ENCODE peak calls at places on chromosomes 13 and 19, in five cellular contexts. C, S, G, U and I are unnamed samples. For H3K9me3, the result is how much of the 10 kb centered on the place peaks cover.

GRCh38 chr19:5470264-5470671 is 15.1 kb downstream of the ZNRF4 start:
- DNase-seq in C (no peak), S (no peak), G (no peak), U (no peak), I (no peak)

GRCh38 chr13:76425930-76426329 is 460.3 kb downstream of the KCTD12 start:
- DNase-seq in C (no peak), S (peak), G (peak), U (no peak), I (no peak)

GRCh38 chr13:26589754-26590153 is 32.3 kb downstream of the WASF3 start:
- DNase-seq in C (no peak), S (peak), G (peak), U (no peak), I (no peak)

GRCh38 chr13:67118277-67118676 is 111.9 kb downstream of the PCDH9 start:
- DNase-seq in C (no peak), S (no peak), G (no peak), U (no peak), I (no peak)

GRCh38 chr13:105272660-105273631 is 1262.5 kb downstream of the EFNB2 start:
- DNase-seq in C (peak), S (no peak), G (peak), U (no peak), I (no peak)

GRCh38 chr19:8849232-8849631 is 17.1 kb downstream of the MBD3L1 start:
- DNase-seq in C (no peak), S (no peak), G (no peak), U (no peak), I (no peak)

GRCh38 chr13:41652735-41653361 is 195.5 kb downstream of the RGCC start:
- DNase-seq in C (no peak), S (peak), G (peak), U (no peak), I (peak)

GRCh38 chr13:76512676-76513277 is 373.4 kb downstream of the KCTD12 start:
- DNase-seq in C (no peak), S (peak), G (peak), U (no peak), I (no peak)

GRCh38 chr13:71252191-71252704 is 614.8 kb downstream of the DACH1 start:
- DNase-seq in C (no peak), S (no peak), G (peak), U (no peak), I (no peak)

GRCh38 chr13:106151056-106151699 is 384.3 kb downstream of the EFNB2 start:
- DNase-seq in C (no peak), S (peak), G (peak), U (peak), I (peak)

GRCh38 chr19:42023121-42023942 is 29.3 kb upstream of the ATP1A3 start:
- DNase-seq in C (peak), S (peak), G (no peak), U (no peak), I (no peak)

GRCh38 chr19:53671621-53672111 is 39.9 kb downstream of the DPRX start:
- DNase-seq in C (no peak), S (no peak), G (no peak), U (no peak), I (no peak)

GRCh38 chr19:7738023-7738422 is 6.1 kb upstream of the CLEC4G start:
- DNase-seq in C (no peak), S (no peak), G (no peak), U (no peak), I (no peak)

GRCh38 chr13:28684257-28684656 is 25.3 kb downstream of the POMP start:
- DNase-seq in C (peak), S (no peak), G (no peak), U (peak), I (peak)

GRCh38 chr19:46861691-46862503 is 1.1 kb downstream of the ARHGAP35 start:
- DNase-seq in C (no peak), S (no peak), G (peak), U (no peak), I (no peak)

GRCh38 chr19:18763674-18764590 is 27.2 kb downstream of the COMP start:
- DNase-seq in C (no peak), S (peak), G (no peak), U (no peak), I (no peak)

GRCh38 chr13:108961542-108962125 is 332.2 kb downstream of the MYO16 start:
- DNase-seq in C (no peak), S (peak), G (peak), U (no peak), I (peak)

GRCh38 chr13:95608640-95609280 is 35.7 kb downstream of the DZIP1 start:
- DNase-seq in C (no peak), S (no peak), G (peak), U (no peak), I (no peak)

GRCh38 chr19:9641810-9642209 is 20.8 kb upstream of the ZNF561 start:
- DNase-seq in C (no peak), S (no peak), G (no peak), U (no peak), I (no peak)

GRCh38 chr19:7515091-7515470 is 822 bp upstream of the ZNF358 start:
- DNase-seq in C (no peak), S (peak), G (peak), U (no peak), I (no peak)

GRCh38 chr13:46613409-46614049 is 60.6 kb downstream of the LRCH1 start:
- DNase-seq in C (no peak), S (peak), G (peak), U (no peak), I (no peak)

GRCh38 chr19:12730054-12730453 is 4.4 kb downstream of the TRIR start:
- DNase-seq in C (no peak), S (no peak), G (no peak), U (no peak), I (no peak)

GRCh38 chr19:32677657-32678056 is 2.0 kb downstream of the RGS9BP start:
- DNase-seq in C (peak), S (no peak), G (peak), U (no peak), I (peak)

GRCh38 chr19:995051-995827 is 5.0 kb upstream of the GRIN3B start:
- DNase-seq in C (no peak), S (no peak), G (no peak), U (no peak), I (no peak)

GRCh38 chr19:7701654-7702457 is at the start of gene FCER2:
- DNase-seq in C (no peak), S (no peak), G (no peak), U (no peak), I (no peak)

GRCh38 chr13:32663660-32664059 is 77.4 kb downstream of the PDS5B start:
- DNase-seq in C (no peak), S (no peak), G (no peak), U (no peak), I (no peak)

GRCh38 chr19:45863840-45864628 is at the start of gene FOXA3:
- DNase-seq in C (peak), S (peak), G (peak), U (peak), I (no peak)

GRCh38 chr13:26656919-26657318 is 99.4 kb downstream of the WASF3 start:
- DNase-seq in C (no peak), S (peak), G (peak), U (no peak), I (peak)

GRCh38 chr19:45505151-45505995 is 1.9 kb upstream of the VASP start:
- DNase-seq in C (no peak), S (peak), G (peak), U (no peak), I (no peak)

GRCh38 chr19:9838324-9838723 is 3.2 kb downstream of the PIN1 start:
- DNase-seq in C (no peak), S (no peak), G (no peak), U (no peak), I (no peak)

GRCh38 chr19:46368116-46368515 is 21.2 kb downstream of the PPP5C start:
- DNase-seq in C (no peak), S (no peak), G (no peak), U (no peak), I (no peak)

GRCh38 chr13:74966814-74967213 is 515.2 kb downstream of the TBC1D4 start:
- DNase-seq in C (no peak), S (no peak), G (peak), U (no peak), I (no peak)

GRCh38 chr13:100883453-100883852 is 208.9 kb upstream of the TMTC4 start:
- DNase-seq in C (no peak), S (no peak), G (no peak), U (no peak), I (no peak)

DNA sequence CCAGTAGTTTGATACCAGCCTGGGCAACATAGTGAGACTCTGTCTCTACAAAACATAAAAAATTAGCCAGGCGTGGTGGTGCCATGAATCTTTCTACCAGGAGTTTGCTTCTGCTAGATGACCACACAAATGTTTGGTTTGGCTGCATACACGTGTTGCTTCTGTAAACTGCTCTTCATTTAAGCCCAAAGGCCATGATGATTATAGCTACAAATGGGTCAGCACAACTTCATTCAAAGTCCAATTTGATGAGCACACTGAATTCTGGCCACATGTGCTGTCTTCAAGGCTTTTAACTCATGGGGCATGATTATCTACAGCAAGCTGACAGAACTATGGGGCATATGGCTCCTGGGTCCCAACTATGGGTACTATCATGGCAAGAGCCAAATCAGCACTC is 46.3 kb upstream of the DCT start:
- DNase-seq in C (no peak), S (no peak), G (no peak), U (no peak), I (no peak)
- H3K14ac ChIP-seq in C (no peak), S (no peak), G (no peak), U (no peak), I (no peak)

GRCh38 chr19:21422244-21422643 is 25.3 kb downstream of the ZNF493 start:
- DNase-seq in C (no peak), S (no peak), G (no peak), U (no peak), I (no peak)

DNA sequence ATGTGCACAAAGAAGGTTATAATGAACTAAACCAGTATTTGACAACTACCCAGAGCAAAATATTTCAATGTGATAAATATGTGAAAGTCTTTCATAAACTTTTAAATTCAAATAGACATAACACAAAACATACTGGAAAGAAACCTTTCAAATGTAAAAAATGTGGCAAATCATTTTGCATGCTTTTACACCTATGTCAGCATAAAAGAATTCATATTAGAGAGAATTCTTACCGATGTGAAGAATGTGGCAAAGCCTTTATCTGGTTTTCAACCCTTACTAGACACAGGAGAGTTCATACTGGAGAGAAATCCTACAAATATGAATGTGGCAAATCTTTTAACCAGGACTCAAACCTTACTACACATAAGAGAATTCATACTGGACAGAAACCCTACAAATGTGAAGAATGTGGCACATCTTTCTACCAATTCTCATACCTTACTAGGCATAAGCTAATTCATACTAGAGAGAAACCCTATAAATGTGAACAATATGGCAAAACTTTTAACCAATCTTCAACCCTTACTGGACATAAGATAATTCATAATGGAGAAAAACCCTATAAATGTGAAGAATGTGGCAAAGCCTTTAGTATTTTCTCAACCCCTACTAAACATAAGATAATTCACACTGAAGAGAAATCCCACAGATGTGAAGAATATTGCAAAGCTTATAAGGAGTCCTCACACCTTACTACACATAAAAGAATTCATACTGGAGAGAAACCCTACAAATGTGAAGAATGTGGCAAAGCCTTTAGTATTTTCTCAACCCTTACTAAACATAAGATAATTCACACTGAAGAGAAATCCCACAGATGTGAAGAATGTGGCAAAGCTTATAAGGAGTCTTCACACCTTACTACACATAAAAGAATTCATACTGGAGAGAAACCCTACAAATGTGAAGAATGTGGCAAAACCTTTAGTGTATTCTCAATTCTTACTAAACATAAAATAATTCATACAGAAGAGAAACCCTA is 26.4 kb downstream of the ZNF493 start:
- DNase-seq in C (no peak), S (no peak), G (no peak), U (no peak), I (no peak)
- H3K9me3 ChIP-seq in C (half or more), S (under half), G (half or more), U (half or more), I (half or more)

DNA sequence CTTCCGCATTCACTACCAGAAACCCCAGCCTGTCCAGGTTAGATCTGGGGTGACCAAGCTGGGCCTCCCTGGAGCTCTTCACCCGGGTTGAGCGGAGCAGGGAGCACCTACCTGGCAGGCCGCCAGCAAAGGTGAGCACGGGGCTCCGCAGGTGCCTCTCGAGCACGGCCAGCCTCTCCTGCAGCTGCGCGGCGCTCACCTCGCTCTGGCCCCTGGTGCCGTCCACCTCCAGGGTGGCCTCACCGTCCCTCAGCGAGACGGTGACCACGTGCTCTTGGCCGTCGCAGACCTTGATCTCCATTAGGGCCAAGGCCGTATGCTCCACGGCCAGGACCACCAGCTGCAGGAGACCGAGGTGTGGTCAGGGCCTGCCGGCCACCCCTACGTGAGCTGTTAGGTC is 42.0 kb downstream of the GAS6 start:
- DNase-seq in C (no peak), S (no peak), G (no peak), U (no peak), I (no peak)
- H3K14ac ChIP-seq in C (no peak), S (peak), G (no peak), U (no peak), I (peak)

GRCh38 chr13:110185696-110186095 is 121.3 kb downstream of the COL4A1 start:
- DNase-seq in C (no peak), S (peak), G (peak), U (no peak), I (no peak)
- H3K9me3 ChIP-seq in C (under half), S (under half), G (under half), U (under half), I (under half)

GRCh38 chr13:37910790-37911189 is 41.2 kb upstream of the TRPC4 start:
- DNase-seq in C (no peak), S (no peak), G (no peak), U (no peak), I (no peak)
- H3K14ac ChIP-seq in C (no peak), S (no peak), G (no peak), U (no peak), I (no peak)

GRCh38 chr19:56622374-56622773 is 20.6 kb upstream of the SMIM17 start:
- DNase-seq in C (no peak), S (no peak), G (no peak), U (no peak), I (no peak)
- H3K9me3 ChIP-seq in C (under half), S (half or more), G (half or more), U (half or more), I (half or more)

GRCh38 chr19:2497186-2497585 is 21.3 kb downstream of the GADD45B start:
- DNase-seq in C (no peak), S (no peak), G (no peak), U (no peak), I (no peak)
- H3K14ac ChIP-seq in C (no peak), S (no peak), G (no peak), U (no peak), I (no peak)

GRCh38 chr19:58182577-58182988 is 278 bp upstream of the ZNF274 start:
- DNase-seq in C (no peak), S (no peak), G (no peak), U (no peak), I (no peak)

GRCh38 chr19:58181902-58182576 is 822 bp upstream of the ZNF274 start:
- DNase-seq in C (peak), S (no peak), G (peak), U (no peak), I (no peak)

GRCh38 chr19:58183822-58184215 is 958 bp downstream of the ZNF274 start:
- DNase-seq in C (no peak), S (no peak), G (no peak), U (no peak), I (no peak)

GRCh38 chr19:58182989-58183821 is at the start of gene ZNF274:
- DNase-seq in C (peak), S (peak), G (peak), U (peak), I (peak)
- H3K9me3 ChIP-seq in C (under half), S (half or more), G (half or more), U (under half), I (under half)

DNA sequence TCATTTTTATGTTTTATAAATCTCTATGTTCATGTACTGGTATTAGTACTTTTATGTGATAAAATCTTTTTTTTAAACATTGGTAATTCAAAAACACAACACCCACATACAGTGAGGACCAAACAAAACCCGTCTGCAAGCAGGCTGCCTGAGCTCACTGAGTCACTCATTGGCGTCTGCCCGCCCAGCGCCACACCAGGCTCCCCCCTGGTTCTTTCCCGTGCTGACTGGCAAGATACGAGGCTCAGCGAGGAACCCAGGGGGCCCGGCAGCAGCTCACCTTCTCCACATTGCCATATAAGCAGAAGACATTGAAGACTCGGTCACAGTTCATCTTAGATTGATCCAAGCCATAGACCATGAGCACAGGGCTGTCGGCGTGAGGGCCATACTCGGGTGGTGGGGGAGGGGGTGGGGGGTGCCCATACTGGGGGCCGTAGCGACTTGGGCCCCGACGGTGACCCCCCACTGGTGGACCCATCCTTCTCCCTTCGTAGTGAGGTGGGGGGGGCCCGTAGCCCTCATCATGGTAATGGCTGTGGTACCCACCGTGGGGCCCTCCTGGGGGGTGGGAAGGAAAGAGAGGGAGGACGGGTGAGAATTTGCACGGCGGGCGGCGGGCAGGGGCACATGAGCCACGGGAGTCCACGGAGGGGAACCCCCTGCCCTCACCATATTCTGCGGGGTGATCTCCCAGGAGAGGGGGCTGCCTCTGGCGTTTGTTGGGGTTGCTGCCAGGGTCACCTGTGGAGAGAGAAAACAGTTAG is 8.4 kb upstream of the ECH1 start:
- DNase-seq in C (no peak), S (peak), G (no peak), U (no peak), I (no peak)
- H3K14ac ChIP-seq in C (no peak), S (no peak), G (no peak), U (no peak), I (no peak)

DNA sequence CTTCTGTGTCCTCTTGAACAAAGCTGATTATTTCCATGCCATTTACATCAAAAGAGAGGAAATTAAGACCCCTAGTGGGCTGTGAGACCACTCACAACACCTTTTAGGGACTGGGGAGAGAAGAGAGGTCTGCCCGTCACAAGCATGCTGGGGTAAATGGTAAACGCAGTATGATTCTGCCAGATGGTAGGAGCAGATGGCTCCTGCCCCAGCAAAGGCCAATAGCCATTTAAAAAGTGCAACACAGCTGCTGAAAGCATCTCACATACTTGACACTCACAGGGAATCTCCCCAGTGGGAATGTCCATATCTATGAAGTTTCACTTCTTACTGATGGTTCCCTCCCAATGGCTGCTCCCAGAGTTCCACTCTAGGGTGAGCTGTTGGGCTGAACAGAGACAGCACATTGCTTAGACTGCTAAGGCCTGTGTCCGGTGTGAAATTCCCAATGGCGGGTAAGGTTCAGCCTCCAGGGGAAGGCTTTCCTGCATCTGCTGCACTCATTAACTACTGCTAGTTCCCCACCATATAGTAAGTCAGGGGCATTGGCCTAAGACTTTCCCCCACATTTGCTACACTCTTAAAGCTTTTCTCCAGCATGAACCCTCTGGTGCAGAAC is 7.4 kb downstream of the ZNF671 start:
- DNase-seq in C (no peak), S (no peak), G (no peak), U (no peak), I (no peak)
- H3K9me3 ChIP-seq in C (under half), S (half or more), G (half or more), U (under half), I (half or more)